ENCODE peak calls at places on chromosomes 2 and 18, in five cellular contexts. One of them, this sample, is unnamed.

GRCh38 chr2:121617042-121617599 is 32.1 kb downstream of the CLASP1 start:
- DNase-seq in endodermal cell: no peak
- DNase-seq in tibial nerve: no peak
- DNase-seq in esophagus squamous epithelium: no peak
- DNase-seq in ovary: no peak
- DNase-seq in this sample: no peak

GRCh38 chr2:86274265-86274917 is 63.0 kb downstream of the REEP1 start:
- DNase-seq in ovary: no peak
- DNase-seq in endodermal cell: no peak
- DNase-seq in esophagus squamous epithelium: no peak
- DNase-seq in tibial nerve: no peak
- DNase-seq in this sample: peak; percentile 45

GRCh38 chr2:70553584-70554337 is at the start of gene TGFA:
- DNase-seq in endodermal cell: peak; percentile 96
- DNase-seq in esophagus squamous epithelium: no peak
- DNase-seq in ovary: peak; percentile 36
- DNase-seq in tibial nerve: peak; percentile 15
- DNase-seq in this sample: no peak

GRCh38 chr2:209468796-209469325 is 45.0 kb downstream of the MAP2 start:
- DNase-seq in endodermal cell: no peak
- DNase-seq in ovary: no peak
- DNase-seq in tibial nerve: no peak
- DNase-seq in esophagus squamous epithelium: no peak
- DNase-seq in this sample: no peak

GRCh38 chr2:86510436-86510933 is 52.8 kb downstream of the CHMP3 start:
- DNase-seq in ovary: no peak
- DNase-seq in tibial nerve: no peak
- DNase-seq in esophagus squamous epithelium: no peak
- DNase-seq in endodermal cell: no peak
- DNase-seq in this sample: no peak

GRCh38 chr2:67600472-67600871 is 203.3 kb downstream of the ETAA1 start:
- DNase-seq in esophagus squamous epithelium: no peak
- DNase-seq in tibial nerve: no peak
- DNase-seq in endodermal cell: peak; percentile 84
- DNase-seq in ovary: no peak
- DNase-seq in this sample: no peak

GRCh38 chr2:27203741-27204140 is 8.1 kb upstream of the ATRAID start:
- DNase-seq in tibial nerve: no peak
- DNase-seq in esophagus squamous epithelium: no peak
- DNase-seq in endodermal cell: peak; percentile 13
- DNase-seq in ovary: no peak
- DNase-seq in this sample: no peak

GRCh38 chr2:224401641-224402342 is at the start of gene FAM124B:
- DNase-seq in esophagus squamous epithelium: no peak
- DNase-seq in ovary: peak; percentile 21
- DNase-seq in tibial nerve: peak; percentile 32
- DNase-seq in endodermal cell: peak; percentile 59
- DNase-seq in this sample: peak; percentile 25

GRCh38 chr2:135799738-135800137 is 37.2 kb downstream of the LCT start:
- DNase-seq in endodermal cell: no peak
- DNase-seq in esophagus squamous epithelium: no peak
- DNase-seq in ovary: no peak
- DNase-seq in tibial nerve: no peak
- DNase-seq in this sample: no peak

GRCh38 chr2:99868260-99868659 is 274.1 kb downstream of the AFF3 start:
- DNase-seq in esophagus squamous epithelium: no peak
- DNase-seq in ovary: no peak
- DNase-seq in tibial nerve: no peak
- DNase-seq in endodermal cell: no peak
- DNase-seq in this sample: no peak

GRCh38 chr2:170222298-170222697 is 44.4 kb downstream of the MYO3B start:
- DNase-seq in tibial nerve: no peak
- DNase-seq in ovary: no peak
- DNase-seq in endodermal cell: peak; percentile 60
- DNase-seq in esophagus squamous epithelium: no peak
- DNase-seq in this sample: peak; percentile 27

GRCh38 chr18:5058768-5059539 is 138.1 kb downstream of the AKAIN1 start:
- DNase-seq in endodermal cell: no peak
- DNase-seq in ovary: no peak
- DNase-seq in esophagus squamous epithelium: no peak
- DNase-seq in tibial nerve: no peak
- DNase-seq in this sample: no peak

GRCh38 chr2:223735659-223736244 is 101.6 kb downstream of the AP1S3 start:
- DNase-seq in tibial nerve: no peak
- DNase-seq in endodermal cell: no peak
- DNase-seq in esophagus squamous epithelium: no peak
- DNase-seq in ovary: no peak
- DNase-seq in this sample: peak; percentile 60

GRCh38 chr2:13581471-13581870 is 864.7 kb downstream of the TRIB2 start:
- DNase-seq in tibial nerve: no peak
- DNase-seq in esophagus squamous epithelium: no peak
- DNase-seq in endodermal cell: peak; percentile 85
- DNase-seq in ovary: no peak
- DNase-seq in this sample: no peak
- TF ChIP-seq CTCF in tibial nerve: no peak
- TF ChIP-seq CTCF in esophagus squamous epithelium: no peak
- TF ChIP-seq CTCF in endodermal cell: peak; percentile 67
- TF ChIP-seq CTCF in ovary: no peak
- TF ChIP-seq CTCF in this sample: no peak

DNA sequence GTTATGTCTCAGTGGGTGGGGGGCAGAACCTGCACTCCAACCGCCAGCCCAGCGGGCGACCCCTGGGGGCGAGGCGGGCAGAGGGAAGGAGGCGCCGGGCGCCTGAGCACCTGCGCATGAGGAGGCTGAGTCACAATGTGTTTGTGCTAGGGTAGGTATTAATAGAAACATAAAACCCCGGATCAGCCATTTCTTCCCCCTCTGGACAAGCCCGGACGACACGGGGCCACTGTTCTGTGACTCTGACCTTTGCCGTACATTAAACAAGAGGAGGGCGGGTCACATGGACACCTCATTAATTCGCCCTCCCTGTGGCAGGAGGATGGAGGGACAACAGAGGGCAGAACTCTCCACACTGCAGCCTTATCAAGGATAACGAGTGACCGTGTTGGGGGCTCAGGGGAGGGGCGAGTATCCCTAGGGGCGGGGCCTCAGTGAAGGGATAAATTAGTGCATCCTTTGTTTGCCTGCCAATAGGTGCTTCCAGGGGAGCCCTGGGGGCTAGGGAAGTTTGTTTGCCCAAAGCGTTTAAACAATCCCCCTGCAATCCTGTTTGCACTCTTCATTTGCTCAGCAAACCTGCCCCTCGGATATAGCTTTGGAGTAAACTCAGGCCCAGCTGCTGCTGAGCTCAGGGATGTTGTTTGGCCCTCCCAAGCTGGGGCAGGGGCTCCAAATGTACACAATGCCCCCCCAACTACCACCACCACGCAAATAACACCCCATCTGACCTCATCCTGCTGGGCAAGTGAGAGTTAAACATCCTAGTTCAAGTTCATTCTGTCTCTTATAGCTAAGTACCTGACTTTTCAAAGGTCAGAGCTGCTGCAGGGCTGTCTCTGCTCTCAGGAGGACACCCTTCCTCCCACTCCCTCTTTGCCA is 171.2 kb upstream of the GLI2 start:
- DNase-seq in endodermal cell: peak; percentile 75
- DNase-seq in ovary: no peak
- DNase-seq in tibial nerve: no peak
- DNase-seq in esophagus squamous epithelium: no peak
- DNase-seq in this sample: no peak
- TF ChIP-seq CTCF in endodermal cell: peak; percentile 40
- TF ChIP-seq CTCF in ovary: no peak
- TF ChIP-seq CTCF in tibial nerve: no peak
- TF ChIP-seq CTCF in esophagus squamous epithelium: no peak
- TF ChIP-seq CTCF in this sample: no peak

DNA sequence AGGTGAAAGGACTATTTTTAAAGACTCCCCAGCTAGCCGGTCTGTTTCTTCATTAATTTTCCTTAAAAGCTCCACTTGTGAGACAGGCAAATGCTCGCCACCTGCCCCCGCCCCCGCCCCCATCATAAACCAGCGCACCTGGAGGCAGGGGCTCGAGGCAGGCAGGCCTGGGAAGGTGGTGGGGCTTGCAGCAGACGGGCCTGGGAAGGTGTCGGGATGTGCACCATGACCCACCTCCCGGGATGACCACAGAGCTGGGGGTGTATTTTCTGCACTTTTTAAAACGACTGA is 80.8 kb upstream of the CTDP1 start:
- DNase-seq in tibial nerve: no peak
- DNase-seq in esophagus squamous epithelium: no peak
- DNase-seq in endodermal cell: no peak
- DNase-seq in ovary: peak; percentile 11
- DNase-seq in this sample: no peak
- TF ChIP-seq CTCF in tibial nerve: no peak
- TF ChIP-seq CTCF in esophagus squamous epithelium: no peak
- TF ChIP-seq CTCF in endodermal cell: no peak
- TF ChIP-seq CTCF in ovary: no peak
- TF ChIP-seq CTCF in this sample: no peak

GRCh38 chr2:15943378-15943851 is 3.1 kb downstream of the MYCN start:
- DNase-seq in endodermal cell: peak; percentile 87
- DNase-seq in ovary: peak; percentile 59
- DNase-seq in esophagus squamous epithelium: no peak
- DNase-seq in tibial nerve: no peak
- DNase-seq in this sample: no peak
- TF ChIP-seq CTCF in endodermal cell: peak; percentile 94
- TF ChIP-seq CTCF in ovary: no peak
- TF ChIP-seq CTCF in esophagus squamous epithelium: no peak
- TF ChIP-seq CTCF in tibial nerve: peak; percentile 43
- TF ChIP-seq CTCF in this sample: peak; percentile 72

GRCh38 chr2:1540481-1540880 is 127.2 kb downstream of the TPO start:
- DNase-seq in ovary: no peak
- DNase-seq in endodermal cell: no peak
- DNase-seq in tibial nerve: no peak
- DNase-seq in esophagus squamous epithelium: no peak
- DNase-seq in this sample: no peak

GRCh38 chr2:1539973-1540372 is 126.7 kb downstream of the TPO start:
- DNase-seq in ovary: no peak
- DNase-seq in esophagus squamous epithelium: no peak
- DNase-seq in tibial nerve: no peak
- DNase-seq in endodermal cell: no peak
- DNase-seq in this sample: no peak

GRCh38 chr2:1541812-1542211 is 128.5 kb downstream of the TPO start:
- DNase-seq in ovary: no peak
- DNase-seq in endodermal cell: no peak
- DNase-seq in esophagus squamous epithelium: no peak
- DNase-seq in tibial nerve: no peak
- DNase-seq in this sample: no peak

GRCh38 chr2:1539441-1539840 is 126.2 kb downstream of the TPO start:
- DNase-seq in ovary: no peak
- DNase-seq in tibial nerve: no peak
- DNase-seq in endodermal cell: no peak
- DNase-seq in esophagus squamous epithelium: no peak
- DNase-seq in this sample: no peak

DNA sequence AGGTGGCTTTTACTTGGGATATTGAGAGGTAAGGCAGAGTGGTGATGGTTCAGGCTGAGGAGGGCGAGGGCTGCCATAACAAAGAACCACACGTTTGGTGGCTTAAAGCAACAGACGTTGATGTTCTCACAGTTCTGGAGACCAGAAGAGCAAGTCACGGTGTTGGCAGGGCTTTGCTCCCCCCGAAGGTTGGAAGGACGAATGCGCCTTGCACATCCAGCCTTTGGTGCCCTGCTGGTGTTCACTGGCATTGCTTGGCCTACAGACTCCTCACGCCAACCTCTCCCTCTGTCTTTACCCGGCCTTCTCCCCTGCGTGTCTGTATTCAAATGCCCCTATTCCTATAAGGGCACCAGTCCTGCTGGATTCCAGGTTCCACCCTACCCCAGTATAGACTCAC is 125.4 kb downstream of the TPO start:
- DNase-seq in ovary: no peak
- DNase-seq in esophagus squamous epithelium: no peak
- DNase-seq in tibial nerve: no peak
- DNase-seq in endodermal cell: peak; percentile 89
- DNase-seq in this sample: no peak
- TF ChIP-seq CTCF in ovary: no peak
- TF ChIP-seq CTCF in esophagus squamous epithelium: peak; percentile 15
- TF ChIP-seq CTCF in tibial nerve: no peak
- TF ChIP-seq CTCF in endodermal cell: peak; percentile 89
- TF ChIP-seq CTCF in this sample: peak; percentile 36

DNA sequence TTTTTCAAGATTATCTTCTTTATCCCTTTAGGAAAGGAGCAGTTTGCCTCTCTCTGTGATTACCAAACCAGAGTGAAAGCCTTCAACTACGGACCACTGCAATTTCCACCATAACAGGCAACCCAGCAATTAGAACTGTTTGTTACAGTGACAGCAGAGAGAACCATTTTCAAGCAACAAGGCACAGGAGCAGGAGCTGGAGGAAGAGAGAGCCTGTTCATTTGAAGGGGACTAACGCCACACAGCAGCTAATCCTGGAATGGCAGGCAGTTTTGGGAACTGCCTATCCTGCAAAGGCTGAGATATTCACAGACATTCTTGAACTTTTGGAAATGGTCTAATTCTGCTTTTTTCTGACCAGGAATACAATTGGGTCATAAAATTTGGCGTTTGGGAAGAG is 1541.9 kb upstream of the PIK3C3 start:
- DNase-seq in endodermal cell: peak; percentile 85
- DNase-seq in tibial nerve: no peak
- DNase-seq in esophagus squamous epithelium: no peak
- DNase-seq in ovary: no peak
- DNase-seq in this sample: peak; percentile 2
- TF ChIP-seq CTCF in endodermal cell: peak; percentile 86
- TF ChIP-seq CTCF in tibial nerve: no peak
- TF ChIP-seq CTCF in esophagus squamous epithelium: no peak
- TF ChIP-seq CTCF in ovary: no peak
- TF ChIP-seq CTCF in this sample: peak; percentile 15

GRCh38 chr2:74462786-74463105 is 2.4 kb downstream of the MOGS start:
- DNase-seq in ovary: no peak
- DNase-seq in tibial nerve: no peak
- DNase-seq in esophagus squamous epithelium: no peak
- DNase-seq in endodermal cell: no peak
- DNase-seq in this sample: no peak

GRCh38 chr2:74459377-74460118 is 1.3 kb downstream of the WBP1 start:
- DNase-seq in ovary: no peak
- DNase-seq in esophagus squamous epithelium: no peak
- DNase-seq in endodermal cell: no peak
- DNase-seq in tibial nerve: no peak
- DNase-seq in this sample: no peak

GRCh38 chr2:74458957-74459290 is 686 bp downstream of the WBP1 start:
- DNase-seq in tibial nerve: no peak
- DNase-seq in esophagus squamous epithelium: no peak
- DNase-seq in endodermal cell: no peak
- DNase-seq in ovary: no peak
- DNase-seq in this sample: no peak

GRCh38 chr2:74462054-74462785 is 3.0 kb downstream of the MOGS start:
- DNase-seq in endodermal cell: no peak
- DNase-seq in tibial nerve: no peak
- DNase-seq in ovary: no peak
- DNase-seq in esophagus squamous epithelium: no peak
- DNase-seq in this sample: no peak

GRCh38 chr2:74461187-74462053 is 3.2 kb downstream of the WBP1 start:
- DNase-seq in esophagus squamous epithelium: no peak
- DNase-seq in tibial nerve: no peak
- DNase-seq in endodermal cell: peak; percentile 86
- DNase-seq in ovary: no peak
- DNase-seq in this sample: no peak
- TF ChIP-seq CTCF in esophagus squamous epithelium: no peak
- TF ChIP-seq CTCF in tibial nerve: no peak
- TF ChIP-seq CTCF in endodermal cell: peak; percentile 67
- TF ChIP-seq CTCF in ovary: no peak
- TF ChIP-seq CTCF in this sample: peak; percentile 30

GRCh38 chr2:231710751-231711676 is 2.7 kb downstream of the PTMA start:
- DNase-seq in esophagus squamous epithelium: no peak
- DNase-seq in tibial nerve: no peak
- DNase-seq in endodermal cell: peak; percentile 66
- DNase-seq in ovary: peak; percentile 63
- DNase-seq in this sample: no peak
- TF ChIP-seq CTCF in esophagus squamous epithelium: no peak
- TF ChIP-seq CTCF in tibial nerve: no peak
- TF ChIP-seq CTCF in endodermal cell: no peak
- TF ChIP-seq CTCF in ovary: no peak
- TF ChIP-seq CTCF in this sample: no peak

GRCh38 chr18:13287372-13287771 is 68.8 kb downstream of the LDLRAD4 start:
- DNase-seq in ovary: no peak
- DNase-seq in esophagus squamous epithelium: no peak
- DNase-seq in endodermal cell: no peak
- DNase-seq in tibial nerve: no peak
- DNase-seq in this sample: no peak
- TF ChIP-seq CTCF in ovary: no peak
- TF ChIP-seq CTCF in esophagus squamous epithelium: no peak
- TF ChIP-seq CTCF in endodermal cell: peak; percentile 15
- TF ChIP-seq CTCF in tibial nerve: no peak
- TF ChIP-seq CTCF in this sample: no peak

This sample was measured in HFF-Myc.